ENCODE peak calls at places on chromosome 11, in six cellular contexts. V, X, E, C, F and U are unnamed samples.

GRCh38 chr11:45671246-45672171 is 6.1 kb upstream of the CHST1 start:
- DNase-seq in C (no peak), V (no peak), X (no peak), E (no peak), F (peak), U (no peak)

GRCh38 chr11:131850507-131850906 is 480.1 kb downstream of the NTM start:
- DNase-seq in V (no peak), E (peak), X (peak), F (no peak), C (no peak), U (no peak)

GRCh38 chr11:91795139-91795887 is 429.3 kb upstream of the FAT3 start:
- DNase-seq in C (no peak), V (no peak), E (no peak), X (no peak), F (no peak), U (no peak)

GRCh38 chr11:77474509-77475070 is 696 bp upstream of the PAK1 start:
- DNase-seq in X (no peak), V (no peak), C (no peak), F (no peak), E (no peak), U (no peak)

GRCh38 chr11:66789097-66789890 is 53.9 kb upstream of the RCE1 start:
- DNase-seq in E (no peak), X (no peak), F (no peak), V (no peak), C (no peak), U (no peak)

GRCh38 chr11:118639899-118640298 is 32.5 kb downstream of the PHLDB1 start:
- DNase-seq in C (no peak), V (no peak), F (no peak), X (no peak), E (no peak), U (no peak)

GRCh38 chr11:62129610-62130497 is 6.0 kb downstream of the INCENP start:
- DNase-seq in V (no peak), F (no peak), X (no peak), E (no peak), C (no peak), U (no peak)

GRCh38 chr11:48043111-48043997 is 63.0 kb downstream of the PTPRJ start:
- DNase-seq in C (no peak), F (no peak), V (no peak), X (no peak), E (no peak), U (peak)

GRCh38 chr11:74671520-74672196 is 59.6 kb downstream of the CHRDL2 start:
- DNase-seq in F (no peak), C (no peak), V (no peak), E (no peak), X (no peak), U (no peak)

GRCh38 chr11:92667446-92668165 is 301.8 kb upstream of the MTNR1B start:
- DNase-seq in C (no peak), F (peak), E (peak), V (no peak), X (peak), U (no peak)

GRCh38 chr11:72534859-72535547 is 100.7 kb upstream of the CLPB start:
- DNase-seq in F (peak), E (no peak), V (no peak), C (no peak), X (peak), U (no peak)

DNA sequence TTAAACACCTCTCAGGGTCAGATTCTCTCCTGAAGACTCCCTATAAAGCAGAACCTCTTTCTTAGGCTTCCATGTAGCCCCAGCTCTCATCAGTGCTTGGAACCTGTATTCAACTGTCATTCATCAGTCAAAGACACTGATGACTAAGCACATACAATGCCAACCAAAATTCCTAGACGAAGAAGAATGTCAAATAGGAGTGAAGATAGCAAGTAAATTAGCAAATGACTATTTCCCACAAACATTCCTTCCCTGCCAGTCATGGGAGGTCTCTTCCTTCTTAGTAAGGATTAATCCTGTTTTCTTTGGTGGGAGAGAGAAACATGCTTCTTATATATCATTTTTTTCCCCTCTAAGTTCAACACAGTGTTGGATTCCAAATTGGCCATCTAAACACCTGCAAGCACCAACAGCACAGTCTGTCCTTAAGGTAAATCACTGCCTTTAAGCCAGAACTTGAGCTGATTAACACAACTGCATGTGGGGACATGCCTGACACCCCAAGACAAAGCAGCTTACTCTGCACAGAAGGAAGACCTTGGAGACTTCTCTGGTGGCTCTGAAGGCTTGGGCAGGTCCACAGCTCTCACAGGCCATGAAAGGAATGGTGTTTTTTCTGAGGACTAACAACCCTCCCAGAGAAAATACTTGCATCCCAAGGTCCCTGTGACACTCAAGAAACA is 47.5 kb upstream of the ME3 start:
- DNase-seq in C (peak), E (no peak), F (no peak), X (no peak), V (peak), U (no peak)
- H3K4me2 ChIP-seq in C (peak), E (no peak), F (no peak), X (no peak), V (peak), U (no peak)

DNA sequence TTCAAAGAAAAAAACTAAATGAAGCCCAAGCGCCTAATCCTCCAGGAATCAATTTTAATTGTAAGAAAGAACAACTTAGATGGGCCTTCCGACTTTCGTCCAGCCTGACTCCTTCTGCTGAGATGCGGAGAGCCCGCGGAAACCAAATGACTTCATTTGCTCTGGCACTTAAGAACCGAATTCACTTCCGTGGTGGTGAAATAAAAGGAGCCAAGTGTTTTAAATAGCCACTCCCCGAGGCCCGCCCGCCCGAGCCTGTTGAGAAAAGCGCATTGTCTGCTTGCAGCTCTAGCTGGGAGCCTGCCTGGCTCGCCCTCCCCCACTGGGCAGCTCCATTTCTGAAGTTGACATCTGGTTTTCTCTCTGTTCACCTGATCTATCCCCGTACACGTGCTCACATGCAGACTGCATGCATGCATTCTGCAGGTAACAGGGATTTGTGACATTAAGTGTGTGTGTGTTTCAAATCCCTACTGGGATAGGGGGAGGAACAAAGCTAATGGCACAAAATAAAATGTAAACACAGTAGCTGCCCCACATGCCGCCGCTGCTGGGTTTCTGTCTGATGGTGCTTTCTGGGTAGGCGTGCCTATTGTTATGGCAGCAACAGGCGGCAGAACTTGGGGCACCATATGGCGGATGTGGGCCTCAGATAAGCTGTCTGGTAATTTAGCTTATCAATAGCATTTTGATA is 6.2 kb downstream of the TEAD1 start:
- DNase-seq in E (peak), C (no peak), V (peak), X (peak), F (peak), U (no peak)
- H3K4me3 ChIP-seq in E (peak), C (peak), V (no peak), X (peak), F (peak), U (no peak)

DNA sequence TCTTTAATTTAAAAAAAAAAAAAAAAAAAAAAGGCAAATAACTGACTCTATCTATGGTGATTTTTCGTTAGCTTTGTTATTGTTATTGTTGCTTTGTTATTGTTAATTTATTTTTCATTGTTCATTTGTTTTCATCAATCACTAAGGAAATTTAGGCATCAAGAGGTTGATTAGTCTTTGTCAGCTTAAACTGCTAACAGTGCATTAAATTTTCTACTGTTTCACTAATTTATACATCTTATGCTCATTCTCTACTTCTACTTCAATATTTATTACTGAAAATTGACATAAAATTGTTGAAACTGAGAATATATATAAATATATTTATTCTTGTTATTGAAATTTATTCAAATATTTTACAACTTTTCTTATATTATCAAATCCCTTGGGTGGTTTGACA is 24.0 kb downstream of the TBCEL start:
- DNase-seq in E (no peak), F (no peak), C (no peak), X (no peak), V (no peak), U (no peak)
- H3K4me2 ChIP-seq in E (no peak), F (no peak), C (no peak), X (no peak), V (no peak), U (no peak)

DNA sequence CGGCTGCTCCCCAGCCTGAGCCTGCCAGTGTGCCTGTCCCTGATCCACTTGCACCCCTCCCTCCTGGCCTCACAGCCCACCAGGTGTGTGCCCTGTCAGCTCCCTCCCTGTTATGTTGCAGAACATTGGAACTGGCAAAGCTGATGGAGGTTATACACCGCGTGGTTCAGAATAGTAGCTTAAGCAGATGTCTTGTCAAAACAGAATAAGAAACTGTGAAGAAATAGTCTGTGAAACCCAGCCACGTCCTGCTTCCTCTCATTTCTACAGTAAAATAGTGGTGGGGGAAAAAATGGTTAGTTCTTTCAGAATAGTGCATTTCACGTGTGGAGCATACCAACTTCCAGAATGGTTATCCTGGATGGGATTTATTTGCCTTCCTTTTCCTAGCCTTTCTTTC is 161.2 kb upstream of the NAV2 start:
- DNase-seq in F (no peak), E (no peak), C (no peak), V (no peak), X (no peak), U (no peak)
- H3K4me3 ChIP-seq in F (no peak), E (no peak), C (no peak), V (no peak), X (no peak), U (no peak)

DNA sequence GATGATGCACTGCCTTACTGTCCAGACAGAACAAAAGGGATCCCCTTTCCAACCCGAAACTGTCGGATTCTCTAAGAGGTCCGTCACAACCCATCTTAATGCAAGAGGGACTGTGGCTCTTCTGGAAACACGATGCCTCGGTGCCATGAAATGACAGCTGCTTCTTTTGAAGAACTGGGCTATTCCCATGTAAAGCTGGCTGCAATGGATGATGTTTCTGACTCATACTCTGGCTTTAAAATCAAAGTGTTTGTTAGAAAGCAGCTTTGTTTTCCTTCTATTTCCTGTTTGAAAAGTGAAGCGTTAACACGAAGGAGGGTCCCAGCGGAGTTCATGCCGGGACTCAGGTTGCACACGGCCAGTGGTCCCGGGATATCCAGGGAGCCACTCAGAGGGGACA is 3.1 kb downstream of the TP53AIP1 start:
- DNase-seq in X (no peak), E (no peak), C (no peak), F (no peak), V (no peak), U (no peak)
- H3K4me2 ChIP-seq in X (no peak), E (no peak), C (no peak), F (no peak), V (no peak), U (no peak)

GRCh38 chr11:3047637-3048036 is 9.6 kb downstream of the CARS1 start:
- DNase-seq in E (no peak), F (no peak), V (no peak), X (no peak), C (no peak), U (no peak)

GRCh38 chr11:3050386-3051325 is 6.6 kb downstream of the CARS1 start:
- DNase-seq in X (no peak), V (no peak), E (no peak), C (no peak), F (no peak), U (no peak)

GRCh38 chr11:3052109-3052479 is 5.1 kb downstream of the CARS1 start:
- DNase-seq in E (no peak), C (no peak), X (no peak), V (no peak), F (no peak), U (no peak)

GRCh38 chr11:3051435-3052108 is 5.7 kb downstream of the CARS1 start:
- DNase-seq in C (no peak), E (no peak), X (no peak), F (no peak), V (no peak), U (no peak)

DNA sequence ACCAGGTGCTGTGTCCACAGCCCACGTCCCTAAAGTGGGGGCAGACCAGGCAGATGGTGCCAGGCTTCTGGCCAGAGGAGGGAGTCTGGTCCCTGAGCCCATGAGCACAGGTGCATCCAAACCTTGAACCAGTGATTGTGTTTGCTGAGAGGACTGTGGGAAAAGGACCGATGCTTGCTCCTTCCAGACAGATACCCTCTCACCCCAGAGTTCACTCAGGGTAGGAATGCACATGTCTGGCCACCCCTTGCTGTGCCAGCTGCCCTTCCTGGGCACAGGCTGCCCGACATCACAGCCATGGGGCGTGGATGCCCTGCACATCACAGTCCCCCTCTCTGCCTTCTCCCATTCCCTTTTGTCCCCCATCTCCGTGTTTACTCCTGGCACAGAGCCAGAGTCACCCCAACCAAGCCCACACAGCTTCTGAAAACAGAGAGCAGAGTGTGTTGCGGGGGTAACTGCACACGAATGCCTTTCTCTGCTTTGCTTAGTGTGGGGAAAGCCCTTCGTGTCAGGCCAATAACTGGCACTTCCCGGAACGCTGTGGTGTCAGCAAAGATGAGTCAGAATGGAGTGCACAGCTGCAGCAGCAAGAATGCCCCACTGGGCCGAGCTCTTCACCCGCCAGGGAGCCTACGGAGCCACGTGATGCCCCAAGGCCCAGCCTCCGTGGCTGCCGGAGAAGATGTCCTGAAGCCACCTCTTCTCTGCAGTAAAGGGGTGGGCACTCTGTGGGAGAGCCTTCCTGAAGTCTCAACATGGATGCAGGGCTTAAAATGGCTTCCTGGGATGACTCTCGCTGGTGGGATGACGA is 7.6 kb downstream of the CARS1 start:
- DNase-seq in X (no peak), C (peak), F (no peak), V (peak), E (no peak), U (peak)
- H3K4me3 ChIP-seq in X (no peak), C (no peak), F (no peak), V (no peak), E (no peak), U (no peak)

GRCh38 chr11:1766719-1767398 is 3.1 kb upstream of the CTSD start:
- DNase-seq in C (no peak), E (no peak), V (no peak), F (no peak), X (no peak), U (no peak)
- H3K4me2 ChIP-seq in C (no peak), E (no peak), V (no peak), F (no peak), X (no peak), U (no peak)

DNA sequence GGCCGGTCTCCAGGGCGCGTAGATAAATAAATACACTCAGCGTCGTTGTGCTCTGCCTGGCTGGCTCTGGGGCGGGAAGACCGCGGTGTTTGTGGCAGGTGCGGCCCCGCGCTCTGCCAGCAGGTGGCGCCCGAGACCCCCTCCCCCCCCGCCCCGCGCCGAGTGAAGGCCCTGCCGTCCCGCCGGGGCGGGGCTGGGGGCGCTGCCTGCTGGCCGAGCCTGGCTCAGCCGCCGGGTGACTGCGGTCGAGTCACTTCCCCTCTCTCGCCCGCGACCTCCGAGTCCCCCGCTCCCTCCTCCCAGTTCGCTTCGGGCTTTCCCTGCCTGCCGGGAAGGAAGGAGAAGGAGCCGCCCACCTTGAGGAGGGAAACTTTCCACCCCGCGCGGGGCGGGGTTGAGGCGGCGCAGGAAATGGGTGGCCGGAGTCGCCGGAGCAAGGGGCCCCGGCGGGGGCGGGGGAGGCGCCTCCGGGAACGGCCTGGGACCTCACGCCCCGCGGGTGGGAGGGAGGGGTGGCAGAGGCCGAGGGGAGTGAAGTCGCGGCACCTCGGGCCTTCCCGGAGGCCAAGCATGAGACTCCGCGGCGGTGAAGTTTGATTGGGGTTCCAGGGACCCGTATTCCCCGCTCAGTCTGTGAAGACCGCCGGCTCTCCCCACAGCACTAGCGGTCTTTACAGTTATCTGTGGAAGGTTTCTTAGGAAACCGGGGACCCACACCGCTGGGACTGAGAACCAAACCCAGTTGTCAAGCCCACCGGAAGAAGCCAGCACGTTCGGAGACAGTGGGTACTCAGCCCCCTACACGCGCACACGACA is 1.5 kb upstream of the EHBP1L1 start:
- DNase-seq in X (peak), E (peak), V (peak), F (peak), C (peak), U (peak)
- H3K4me3 ChIP-seq in X (peak), E (peak), V (peak), F (peak), C (peak), U (peak)

GRCh38 chr11:31806186-31806943 is 4.8 kb downstream of the PAX6 start:
- DNase-seq in V (no peak), C (no peak), E (no peak), F (peak), X (peak), U (no peak)
- H3K4me2 ChIP-seq in V (no peak), C (no peak), E (peak), F (peak), X (peak), U (no peak)